ENCODE peak calls at places on chromosomes 6 and 20, in nine cellular contexts. L, J, B, A, C, X, V, S and Q are unnamed samples. For H3K4me1, the result is how much of the 10 kb centered on the place peaks cover.

GRCh38 chr6:132712366-132712765 is 1.5 kb downstream of the VNN1 start:
- DNase-seq in V (no peak), S (peak), L (no peak), A (no peak), C (no peak), X (no peak), J (no peak), B (no peak), Q (no peak)

GRCh38 chr6:82283771-82284420 is 36.4 kb upstream of the IBTK start:
- DNase-seq in L (no peak), A (no peak), J (peak), V (no peak), S (no peak), C (no peak), B (no peak), X (no peak), Q (no peak)

GRCh38 chr6:104940881-104941693 is 15.8 kb upstream of the LIN28B start:
- DNase-seq in L (peak), V (no peak), S (peak), C (peak), A (peak), J (peak), B (peak), X (no peak), Q (no peak)

GRCh38 chr6:133548409-133548808 is 307.3 kb downstream of the EYA4 start:
- DNase-seq in X (no peak), J (no peak), L (no peak), C (no peak), S (peak), B (no peak), V (no peak), A (no peak), Q (no peak)

GRCh38 chr20:63023071-63023835 is 16.5 kb upstream of the BHLHE23 start:
- DNase-seq in L (no peak), V (no peak), J (no peak), X (no peak), C (no peak), A (no peak), B (no peak), S (no peak), Q (no peak)

GRCh38 chr6:69867075-69867911 is 937 bp downstream of the COL19A1 start:
- DNase-seq in C (peak), V (peak), J (peak), B (peak), A (peak), L (peak), S (peak), X (peak), Q (no peak)

GRCh38 chr6:69570126-69570525 is 226.7 kb downstream of the LMBRD1 start:
- DNase-seq in S (no peak), V (no peak), C (no peak), A (no peak), B (no peak), J (no peak), L (no peak), X (no peak), Q (no peak)

GRCh38 chr6:65633516-65633915 is 73.5 kb downstream of the EYS start:
- DNase-seq in B (no peak), L (no peak), X (no peak), A (no peak), V (no peak), J (no peak), C (no peak), S (peak), Q (no peak)

GRCh38 chr6:39365281-39366074 is 43.0 kb upstream of the KCNK16 start:
- DNase-seq in A (no peak), L (no peak), V (no peak), X (no peak), B (no peak), C (no peak), J (no peak), S (peak), Q (no peak)

GRCh38 chr6:134882426-134883038 is 67.4 kb downstream of the ALDH8A1 start:
- DNase-seq in B (peak), V (peak), C (peak), L (peak), A (peak), X (peak), J (peak), S (peak), Q (peak)

GRCh38 chr20:14341782-14342181 is 4.4 kb upstream of the FLRT3 start:
- DNase-seq in J (no peak), A (no peak), V (no peak), L (no peak), C (no peak), S (peak), X (no peak), B (no peak), Q (no peak)

GRCh38 chr6:17585766-17586502 is 14.2 kb upstream of the FAM8A1 start:
- DNase-seq in S (no peak), L (no peak), X (peak), A (no peak), V (no peak), C (peak), B (no peak), J (no peak), Q (no peak)

GRCh38 chr20:54054516-54054915 is 15.9 kb downstream of the BCAS1 start:
- DNase-seq in X (no peak), S (no peak), L (no peak), V (no peak), C (no peak), J (no peak), A (no peak), B (no peak), Q (no peak)

GRCh38 chr20:4689224-4689623 is 32.5 kb upstream of the PRND start:
- DNase-seq in A (no peak), J (no peak), S (no peak), X (no peak), B (no peak), C (no peak), V (no peak), L (no peak), Q (no peak)

GRCh38 chr20:13586133-13586532 is 52.6 kb downstream of the TASP1 start:
- DNase-seq in A (no peak), L (no peak), J (no peak), V (no peak), C (no peak), X (no peak), B (no peak), S (no peak), Q (no peak)

DNA sequence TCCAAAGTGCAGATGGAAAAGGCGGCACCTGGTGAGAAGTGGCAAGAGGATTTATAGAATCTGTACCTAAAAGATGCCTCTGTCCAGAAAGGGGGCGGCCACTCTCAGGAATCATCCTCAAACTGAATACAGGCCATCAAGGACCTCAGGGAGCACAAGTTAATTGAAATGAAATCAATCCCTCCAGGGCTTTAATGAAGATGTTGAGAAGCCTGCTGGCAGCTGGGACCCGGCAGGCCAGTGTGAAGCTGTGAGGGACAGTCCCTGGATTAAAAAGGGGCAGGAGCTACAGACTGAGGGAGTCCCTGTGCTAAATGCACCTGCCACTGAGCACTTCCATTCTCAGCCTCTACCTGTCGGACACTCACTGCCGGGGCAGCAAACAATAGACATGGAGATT is 107.7 kb upstream of the GGTLC1 start:
- DNase-seq in B (no peak), A (no peak), L (no peak), X (no peak), J (no peak), C (no peak), S (no peak), V (no peak), Q (no peak)
- H3K4me1 ChIP-seq in B (under half), A (under half), L (under half), X (under half), J (under half), C (under half), S (under half), V (under half), Q (under half)

GRCh38 chr6:42569102-42570028 is 5.5 kb downstream of the UBR2 start:
- DNase-seq in L (no peak), S (peak), C (no peak), A (no peak), B (no peak), X (no peak), J (no peak), V (no peak), Q (no peak)
- H3K4me1 ChIP-seq in L (under half), S (under half), C (under half), A (under half), B (under half), X (under half), J (under half), V (under half), Q (half or more)

DNA sequence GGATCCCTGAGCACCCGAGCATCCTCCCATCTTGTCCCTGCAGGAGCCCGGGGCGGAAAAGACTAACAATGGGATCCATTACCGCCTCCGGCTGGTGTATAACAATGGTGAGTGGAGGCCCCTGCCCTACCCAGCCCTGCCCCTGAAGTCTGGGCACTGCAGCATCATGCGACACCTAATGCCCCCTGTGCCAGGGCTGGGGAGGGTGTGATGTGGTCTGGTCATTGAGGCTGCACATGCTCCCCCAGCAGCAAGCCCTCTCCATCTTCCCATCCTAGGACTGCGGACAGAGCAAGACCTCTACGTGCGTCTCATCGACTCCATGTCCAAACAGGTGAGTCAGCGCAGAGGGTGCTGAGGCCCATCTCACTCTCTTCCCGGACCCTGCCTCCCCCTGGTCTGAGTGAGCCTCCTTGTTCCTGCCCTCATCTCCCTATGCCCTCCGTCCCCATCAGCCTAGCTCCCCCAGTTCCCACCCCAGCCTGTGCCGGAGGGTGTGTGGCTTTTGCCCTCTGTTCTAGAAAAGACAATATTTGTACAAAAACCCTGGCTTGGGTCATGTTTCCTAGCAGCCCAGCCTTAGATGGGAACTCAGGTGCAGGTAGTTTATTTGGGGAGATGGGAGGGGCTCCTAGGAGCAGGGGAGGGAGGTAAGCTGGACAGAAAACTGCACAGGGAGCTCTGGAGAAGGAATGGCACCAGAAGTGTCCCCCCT is 13.5 kb downstream of the EBF4 start:
- DNase-seq in B (no peak), J (no peak), S (no peak), L (no peak), X (no peak), V (no peak), A (no peak), C (no peak), Q (no peak)
- H3K4me1 ChIP-seq in B (under half), J (under half), S (under half), L (under half), X (under half), V (under half), A (under half), C (under half), Q (under half)

DNA sequence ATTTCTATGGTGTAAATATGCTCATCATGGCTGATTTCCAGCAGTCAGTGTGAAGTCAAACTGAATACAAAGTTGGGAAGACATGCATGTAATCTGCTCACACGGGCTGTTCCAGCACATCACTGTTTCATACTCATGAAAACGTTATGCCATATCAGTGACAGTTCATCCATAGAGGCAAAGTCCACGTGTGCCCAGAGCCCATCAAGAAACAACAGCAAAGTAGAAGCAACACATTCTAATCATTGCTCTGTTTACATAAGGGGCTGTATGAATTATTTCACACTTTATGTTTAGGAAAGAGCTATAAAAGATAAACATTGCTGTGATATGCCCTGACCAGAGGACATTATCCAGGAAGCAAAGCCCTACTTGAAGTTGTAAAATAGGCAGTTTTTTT is 157.0 kb upstream of the ENPP5 start:
- DNase-seq in S (no peak), A (no peak), C (peak), B (no peak), J (no peak), X (no peak), V (no peak), L (no peak), Q (no peak)
- H3K4me1 ChIP-seq in S (under half), A (under half), C (under half), B (under half), J (under half), X (under half), V (under half), L (under half), Q (under half)

DNA sequence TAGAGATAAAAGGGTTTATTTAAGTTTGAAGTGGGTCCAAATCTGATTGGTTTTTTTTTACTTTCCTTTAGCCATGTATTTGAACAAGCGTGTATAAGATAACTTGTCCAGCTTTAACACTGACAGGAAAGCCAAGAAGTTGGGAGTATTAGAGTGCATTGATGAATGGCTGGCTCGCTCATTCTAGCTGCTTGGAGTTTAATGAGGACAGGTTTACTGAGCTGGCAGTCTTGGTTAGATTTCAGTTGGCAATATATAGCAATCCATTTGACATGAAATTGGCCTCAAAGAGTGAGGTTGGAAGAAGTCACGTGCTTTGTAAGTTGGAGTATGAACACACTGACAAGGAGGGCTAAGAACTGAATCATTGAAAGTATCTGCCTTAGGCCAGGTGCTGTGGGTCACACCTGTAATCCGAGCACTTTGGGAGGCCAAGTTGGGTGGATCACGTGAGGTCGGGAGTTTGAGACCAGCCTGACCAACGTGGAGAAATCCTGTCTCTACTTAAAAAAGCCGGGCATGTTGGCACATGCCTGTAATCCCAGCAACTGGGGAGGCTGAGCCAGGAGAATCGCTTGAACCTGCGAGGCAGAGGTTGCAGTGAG is 13.7 kb downstream of the SRSF3 start:
- DNase-seq in B (no peak), V (no peak), L (no peak), C (no peak), J (no peak), X (no peak), A (peak), S (no peak), Q (no peak)
- H3K4me1 ChIP-seq in B (under half), V (half or more), L (under half), C (under half), J (under half), X (under half), A (under half), S (under half), Q (under half)

DNA sequence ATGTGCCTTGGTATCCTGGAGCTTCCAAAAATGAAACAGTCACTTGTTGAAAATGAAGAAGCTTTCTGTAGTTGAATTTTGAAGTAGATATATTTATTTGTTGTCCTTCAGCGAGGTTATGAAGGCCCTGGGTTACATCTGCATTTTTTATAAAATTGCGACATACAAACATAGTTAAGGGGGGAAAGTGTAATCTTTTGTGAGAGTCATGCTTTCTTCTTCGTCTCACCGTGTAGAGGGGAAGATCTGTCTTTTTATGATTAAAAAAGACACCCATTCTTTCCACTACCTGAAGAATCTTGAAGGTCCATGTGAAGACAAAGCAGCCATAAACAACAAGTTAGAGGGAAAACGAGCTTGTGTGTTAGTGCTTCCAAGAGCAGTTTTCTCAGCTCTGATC is 37.0 kb downstream of the RREB1 start:
- DNase-seq in C (no peak), B (no peak), J (no peak), A (no peak), S (no peak), X (no peak), L (no peak), V (no peak), Q (no peak)
- H3K4me1 ChIP-seq in C (under half), B (under half), J (under half), A (under half), S (under half), X (under half), L (half or more), V (under half), Q (half or more)

GRCh38 chr6:30818426-30818841 is 65.9 kb upstream of the DDR1 start:
- DNase-seq in X (no peak), B (no peak), C (no peak), L (no peak), V (no peak), J (no peak), A (no peak), S (peak), Q (no peak)
- H3K4me1 ChIP-seq in X (under half), B (under half), C (under half), L (under half), V (under half), J (under half), A (under half), S (under half), Q (under half)